ENCODE peak calls at places on chromosomes 4 and X, in six cellular contexts. K is esophagus squamous epithelium, C is AG04450, B is tibial nerve, N is brain microvascular endothelial cell, A is right atrium auricular region. O is an unnamed sample.

GRCh38 chr4:170017252-170017651 is 8.9 kb downstream of the MFAP3L start:
- DNase-seq in K (no peak), C (no peak), B (no peak), N (no peak), A (no peak), O (no peak)

GRCh38 chr4:78131403-78131802 is 74.3 kb downstream of the FRAS1 start:
- DNase-seq in K (no peak), C (no peak), B (no peak), N (peak; percentile 9), A (no peak), O (no peak)

GRCh38 chrX:118698516-118699247 is 28.7 kb upstream of the IL13RA1 start:
- DNase-seq in K (no peak), C (no peak), B (no peak), N (peak; percentile 2), A (no peak), O (no peak)

GRCh38 chr4:25161599-25161960 is 1.3 kb upstream of the SEPSECS start:
- DNase-seq in K (no peak), C (no peak), B (no peak), N (no peak), A (no peak), O (no peak)

GRCh38 chr4:85829276-85830051 is 354.5 kb downstream of the ARHGAP24 start:
- DNase-seq in K (no peak), C (no peak), B (no peak), N (no peak), A (no peak), O (peak; percentile 46)

GRCh38 chr4:183395395-183395794 is 49.0 kb upstream of the CDKN2AIP start:
- DNase-seq in K (no peak), C (no peak), B (no peak), N (no peak), A (no peak), O (no peak)

GRCh38 chr4:153257966-153258365 is 53.7 kb downstream of the TRIM2 start:
- DNase-seq in K (no peak), C (no peak), B (no peak), N (no peak), A (no peak), O (no peak)

GRCh38 chr4:182286035-182286434 is 42.8 kb downstream of the TENM3 start:
- DNase-seq in K (no peak), C (no peak), B (no peak), N (no peak), A (no peak), O (no peak)

GRCh38 chrX:68834371-68835103 is 5.7 kb downstream of the EFNB1 start:
- DNase-seq in K (no peak), C (no peak), B (no peak), N (no peak), A (no peak), O (no peak)

GRCh38 chrX:118872102-118872566 is 48.5 kb downstream of the ZCCHC12 start:
- DNase-seq in K (no peak), C (no peak), B (no peak), N (no peak), A (peak; percentile 59), O (peak; percentile 36)

GRCh38 chr4:147830987-147831386 is 99.1 kb downstream of the ARHGAP10 start:
- DNase-seq in K (no peak), C (no peak), B (no peak), N (peak; percentile 68), A (no peak), O (peak; percentile 64)

GRCh38 chr4:124202106-124202505 is 510.4 kb downstream of the ANKRD50 start:
- DNase-seq in K (no peak), C (no peak), B (no peak), N (no peak), A (no peak), O (no peak)

GRCh38 chr4:8648816-8649630 is 56.5 kb downstream of the CPZ start:
- DNase-seq in K (no peak), C (no peak), B (no peak), N (no peak), A (no peak), O (no peak)

GRCh38 chrX:20159811-20160385 is 18.3 kb upstream of the EIF1AX start:
- DNase-seq in K (no peak), C (no peak), B (no peak), N (no peak), A (no peak), O (no peak)

GRCh38 chrX:55907968-55908607 is 190.5 kb downstream of the RRAGB start:
- DNase-seq in K (no peak), C (no peak), B (no peak), N (peak; percentile 0), A (peak; percentile 62), O (no peak)

GRCh38 chr4:185096032-185096653 is 46.9 kb upstream of the SLC25A4 start:
- DNase-seq in K (no peak), C (no peak), B (no peak), N (peak; percentile 33), A (no peak), O (no peak)

GRCh38 chr4:7266525-7267292 is 74.4 kb downstream of the SORCS2 start:
- DNase-seq in K (no peak), C (peak; percentile 56), B (no peak), N (peak; percentile 94), A (no peak), O (peak; percentile 55)

GRCh38 chr4:95507147-95507546 is 41.6 kb downstream of the UNC5C start:
- DNase-seq in K (no peak), C (no peak), B (no peak), N (no peak), A (no peak), O (no peak)

GRCh38 chr4:95506264-95506663 is 42.5 kb downstream of the UNC5C start:
- DNase-seq in K (no peak), C (no peak), B (no peak), N (peak; percentile 20), A (no peak), O (no peak)

GRCh38 chr4:95507561-95507960 is 41.2 kb downstream of the UNC5C start:
- DNase-seq in K (no peak), C (no peak), B (no peak), N (no peak), A (no peak), O (no peak)

GRCh38 chr4:95510145-95510544 is 38.6 kb downstream of the UNC5C start:
- DNase-seq in K (no peak), C (no peak), B (no peak), N (peak; percentile 32), A (no peak), O (no peak)

DNA sequence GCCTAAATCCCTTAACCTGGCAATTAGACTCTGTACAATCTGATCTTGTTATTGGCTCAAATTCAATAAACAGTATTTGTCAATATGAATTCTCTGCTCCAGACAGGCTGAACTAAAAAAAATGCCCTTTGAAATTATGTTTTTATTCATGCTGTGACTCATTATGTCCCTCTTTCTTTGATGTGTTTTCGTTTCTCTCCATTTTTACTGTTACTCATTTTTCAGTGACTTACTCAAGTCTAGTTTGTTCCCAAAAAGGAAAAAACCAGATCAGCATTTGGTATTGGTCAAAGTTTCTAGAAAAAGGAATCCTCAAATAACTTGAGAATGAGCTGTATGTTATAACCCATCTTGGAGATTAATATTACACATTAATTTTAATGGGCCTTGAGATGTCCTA is 40.4 kb downstream of the UNC5C start:
- DNase-seq in K (no peak), C (no peak), B (no peak), N (no peak), A (no peak), O (no peak)
- H3K27ac ChIP-seq in K (no peak overlapping the region), C (no peak overlapping the region), B (no peak overlapping the region), N (peak overlapping the region; percentile 48), A (no peak overlapping the region), O (no peak overlapping the region)

DNA sequence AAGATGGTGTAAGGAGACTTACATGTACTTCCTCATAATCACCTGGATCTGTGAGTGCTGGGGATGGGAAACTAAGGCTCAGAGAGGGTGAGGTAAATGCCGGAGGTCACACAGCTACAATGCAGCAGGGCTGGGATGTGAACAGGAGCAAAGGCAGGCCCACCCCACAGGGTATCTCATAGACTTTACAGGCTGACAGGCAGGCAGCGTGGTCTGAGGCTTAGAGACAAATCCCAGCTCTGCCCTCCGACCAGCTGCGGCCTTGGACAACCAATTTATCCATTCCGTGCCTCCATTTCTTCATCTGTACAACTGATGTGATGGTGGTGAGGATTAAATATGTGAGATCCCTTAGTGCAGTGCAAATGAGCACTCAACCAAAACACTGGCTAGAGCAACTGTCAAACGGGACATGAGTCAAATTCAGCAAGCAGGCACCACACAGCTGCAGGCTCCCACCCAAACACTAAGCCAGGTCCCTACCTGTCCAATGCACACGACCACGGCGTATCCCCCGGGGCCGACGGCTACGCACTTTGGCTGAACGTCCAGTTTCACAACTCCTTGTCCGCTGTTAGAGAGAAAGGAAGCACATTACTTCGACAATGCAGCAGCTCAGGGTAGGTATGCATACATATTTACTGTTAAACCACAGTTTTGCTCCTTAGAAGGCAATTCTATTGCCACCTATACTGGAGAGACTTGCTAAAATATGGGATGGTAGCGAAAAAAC is 35.6 kb downstream of the WDR1 start:
- DNase-seq in K (no peak), C (no peak), B (peak; percentile 1), N (no peak), A (no peak), O (no peak)
- H3K27ac ChIP-seq in K (no peak overlapping the region), C (no peak overlapping the region), B (no peak overlapping the region), N (no peak overlapping the region), A (peak overlapping the region; percentile 12), O (no peak overlapping the region)

GRCh38 chrX:13050151-13050550 is 5.7 kb upstream of the FAM9C start:
- DNase-seq in K (no peak), C (no peak), B (no peak), N (no peak), A (no peak), O (no peak)
- H3K27ac ChIP-seq in K (no peak overlapping the region), C (no peak overlapping the region), B (no peak overlapping the region), N (no peak overlapping the region), A (no peak overlapping the region), O (no peak overlapping the region)

DNA sequence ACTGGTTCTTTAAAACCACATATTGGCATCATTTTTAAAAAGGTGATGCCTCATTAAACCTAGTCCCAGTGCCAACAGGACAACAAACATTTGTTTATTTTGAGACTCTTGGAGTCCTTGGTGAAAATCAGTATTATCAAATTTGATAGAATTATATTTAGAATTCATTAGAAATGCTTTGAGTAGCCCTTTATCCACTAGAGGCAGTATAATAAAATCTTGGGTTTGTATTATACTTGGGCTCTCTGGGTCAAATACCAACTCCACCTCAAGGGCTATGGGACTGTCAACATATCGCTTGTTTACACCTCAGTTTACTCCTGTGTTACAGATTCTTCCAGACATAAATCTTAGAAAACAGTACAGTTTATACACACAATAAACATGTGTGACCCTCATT is 335.7 kb upstream of the FSTL5 start:
- DNase-seq in K (no peak), C (no peak), B (no peak), N (no peak), A (no peak), O (no peak)
- H3K27ac ChIP-seq in K (no peak overlapping the region), C (no peak overlapping the region), B (no peak overlapping the region), N (no peak overlapping the region), A (no peak overlapping the region), O (no peak overlapping the region)

O was measured in epithelial cell of prostate.